ENCODE peak calls at places on chromosomes 5 and 9, in six cellular contexts. T, P, O, W, E and U are unnamed samples. For H3K4me1, the result is how much of the 10 kb centered on the place peaks cover.

GRCh38 chr9:94783928-94784327 is 57.4 kb downstream of the AOPEP start:
- DNase-seq in T (no peak), P (no peak), O (no peak), W (no peak), E (no peak), U (no peak)

GRCh38 chr5:146877783-146878470 is 630 bp downstream of the PPP2R2B start:
- DNase-seq in T (peak), P (no peak), O (peak), W (peak), E (peak), U (peak)

GRCh38 chr9:87249029-87249428 is 248.6 kb upstream of the DAPK1 start:
- DNase-seq in T (no peak), P (no peak), O (no peak), W (no peak), E (no peak), U (no peak)

GRCh38 chr9:129737479-129738269 is 15.2 kb downstream of the PTGES start:
- DNase-seq in T (peak), P (peak), O (peak), W (peak), E (peak), U (peak)

GRCh38 chr9:489198-490197 is 274.8 kb downstream of the DOCK8 start:
- DNase-seq in T (no peak), P (no peak), O (no peak), W (no peak), E (peak), U (no peak)

GRCh38 chr5:106392766-106393165 is 1278.0 kb downstream of the EFNA5 start:
- DNase-seq in T (no peak), P (no peak), O (no peak), W (no peak), E (no peak), U (no peak)

GRCh38 chr9:88936668-88937067 is 54.6 kb upstream of the S1PR3 start:
- DNase-seq in T (no peak), P (no peak), O (peak), W (no peak), E (no peak), U (no peak)

GRCh38 chr5:77697692-77698091 is 59.2 kb upstream of the OTP start:
- DNase-seq in T (no peak), P (no peak), O (no peak), W (no peak), E (no peak), U (no peak)

GRCh38 chr5:134046801-134047707 is 42.3 kb upstream of the VDAC1 start:
- DNase-seq in T (no peak), P (no peak), O (no peak), W (no peak), E (peak), U (no peak)

GRCh38 chr9:122213589-122214413 is 15.0 kb downstream of the LHX6 start:
- DNase-seq in T (no peak), P (no peak), O (no peak), W (no peak), E (peak), U (peak)

GRCh38 chr5:6704361-6704851 is 8.8 kb upstream of the TENT4A start:
- DNase-seq in T (peak), P (peak), O (peak), W (no peak), E (peak), U (peak)

GRCh38 chr9:120627073-120627472 is 47.1 kb upstream of the CDK5RAP2 start:
- DNase-seq in T (no peak), P (no peak), O (no peak), W (no peak), E (peak), U (no peak)

GRCh38 chr9:93094294-93095204 is 1.5 kb upstream of the CARD19 start:
- DNase-seq in T (peak), P (peak), O (peak), W (peak), E (peak), U (peak)

GRCh38 chr9:37995348-37995737 is 73.7 kb downstream of the SHB start:
- DNase-seq in T (peak), P (no peak), O (no peak), W (no peak), E (no peak), U (no peak)

GRCh38 chr5:138831703-138832102 is 43.4 kb downstream of the LRRTM2 start:
- DNase-seq in T (no peak), P (no peak), O (no peak), W (no peak), E (no peak), U (no peak)

GRCh38 chr9:100216178-100216787 is 117.2 kb downstream of the INVS start:
- DNase-seq in T (no peak), P (no peak), O (no peak), W (no peak), E (peak), U (no peak)

GRCh38 chr9:90919883-90920282 is 118.3 kb downstream of the SYK start:
- DNase-seq in T (peak), P (peak), O (no peak), W (no peak), E (peak), U (no peak)

GRCh38 chr5:132272341-132273210 is 15.1 kb downstream of the PDLIM4 start:
- DNase-seq in T (peak), P (peak), O (peak), W (peak), E (peak), U (peak)

GRCh38 chr5:172903790-172904189 is 55.4 kb upstream of the RPL26L1 start:
- DNase-seq in T (no peak), P (no peak), O (peak), W (peak), E (peak), U (no peak)

GRCh38 chr5:64506567-64507321 is 929 bp downstream of the RGS7BP start:
- DNase-seq in T (no peak), P (no peak), O (no peak), W (peak), E (no peak), U (peak)

GRCh38 chr5:38149815-38150195 is 108.6 kb upstream of the EGFLAM start:
- DNase-seq in T (no peak), P (no peak), O (no peak), W (no peak), E (no peak), U (no peak)

GRCh38 chr9:22009563-22009867 is 410 bp upstream of the CDKN2B start:
- DNase-seq in T (no peak), P (no peak), O (no peak), W (no peak), E (no peak), U (no peak)

GRCh38 chr9:22010881-22011625 is 1.9 kb upstream of the CDKN2B start:
- DNase-seq in T (no peak), P (no peak), O (no peak), W (no peak), E (no peak), U (no peak)

GRCh38 chr9:22005083-22005699 is 3.9 kb downstream of the CDKN2B start:
- DNase-seq in T (no peak), P (no peak), O (no peak), W (no peak), E (no peak), U (no peak)

GRCh38 chr9:22005700-22006605 is 3.2 kb downstream of the CDKN2B start:
- DNase-seq in T (peak), P (no peak), O (no peak), W (no peak), E (no peak), U (no peak)

GRCh38 chr9:22008662-22009562 is at the start of gene CDKN2B:
- DNase-seq in T (peak), P (peak), O (peak), W (peak), E (peak), U (peak)
- H3K4me3 ChIP-seq in T (peak), P (peak), O (peak), W (peak), E (peak), U (peak)

GRCh38 chr5:119275873-119276214 is 80.0 kb upstream of the TNFAIP8 start:
- DNase-seq in T (no peak), P (no peak), O (no peak), W (no peak), E (no peak), U (no peak)

GRCh38 chr5:119282628-119283027 is 73.2 kb upstream of the TNFAIP8 start:
- DNase-seq in T (no peak), P (no peak), O (no peak), W (no peak), E (no peak), U (no peak)

GRCh38 chr5:119280380-119280779 is 75.4 kb upstream of the TNFAIP8 start:
- DNase-seq in T (no peak), P (no peak), O (no peak), W (no peak), E (no peak), U (no peak)

GRCh38 chr5:119276976-119277375 is 78.8 kb upstream of the TNFAIP8 start:
- DNase-seq in T (no peak), P (no peak), O (no peak), W (no peak), E (no peak), U (no peak)

DNA sequence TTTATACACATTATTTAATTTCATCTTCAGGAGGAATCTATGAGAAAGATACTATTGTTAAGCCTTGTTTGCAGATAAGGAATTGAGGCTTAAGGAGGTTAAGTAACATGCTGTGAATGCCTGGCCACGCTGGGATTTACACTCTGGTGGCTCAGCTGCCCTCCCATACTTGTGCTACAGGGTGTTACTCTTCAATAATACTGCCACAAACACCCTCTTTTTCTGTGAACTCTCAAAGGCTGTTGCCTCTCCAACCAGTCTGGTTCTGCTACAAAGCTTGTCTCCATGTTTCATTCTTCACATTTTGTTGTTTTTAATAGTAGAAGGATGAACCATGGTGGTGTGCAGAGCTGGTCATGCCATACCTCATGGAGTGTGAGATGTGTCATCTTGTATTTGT is 76.7 kb upstream of the TNFAIP8 start:
- DNase-seq in T (no peak), P (no peak), O (no peak), W (no peak), E (no peak), U (no peak)
- H3K4me1 ChIP-seq in T (under half), P (under half), O (under half), W (under half), E (under half), U (under half)

GRCh38 chr5:36899860-36900259 is 23.3 kb downstream of the NIPBL start:
- DNase-seq in T (no peak), P (no peak), O (no peak), W (no peak), E (no peak), U (no peak)
- H3K4me3 ChIP-seq in T (no peak), P (no peak), O (no peak), W (no peak), E (no peak), U (no peak)

GRCh38 chr9:134408389-134408788 is 82.1 kb downstream of the RXRA start:
- DNase-seq in T (no peak), P (no peak), O (no peak), W (peak), E (no peak), U (no peak)
- H3K4me1 ChIP-seq in T (half or more), P (half or more), O (half or more), W (half or more), E (half or more), U (half or more)

GRCh38 chr5:95861221-95861857 is 38.8 kb upstream of the GLRX start:
- DNase-seq in T (peak), P (peak), O (peak), W (peak), E (peak), U (no peak)

GRCh38 chr5:95857185-95857945 is 34.8 kb upstream of the GLRX start:
- DNase-seq in T (peak), P (peak), O (peak), W (peak), E (peak), U (peak)

GRCh38 chr5:95858661-95859326 is 36.3 kb upstream of the GLRX start:
- DNase-seq in T (peak), P (peak), O (peak), W (peak), E (peak), U (peak)

GRCh38 chr5:95858023-95858461 is 35.5 kb upstream of the GLRX start:
- DNase-seq in T (peak), P (peak), O (peak), W (no peak), E (peak), U (no peak)

GRCh38 chr5:95859327-95860060 is 37.0 kb upstream of the GLRX start:
- DNase-seq in T (no peak), P (no peak), O (no peak), W (no peak), E (peak), U (no peak)
- H3K4me3 ChIP-seq in T (no peak), P (no peak), O (no peak), W (no peak), E (no peak), U (no peak)

GRCh38 chr5:143311955-143312354 is 91.5 kb downstream of the NR3C1 start:
- DNase-seq in T (no peak), P (no peak), O (no peak), W (no peak), E (no peak), U (no peak)
- H3K4me1 ChIP-seq in T (under half), P (half or more), O (under half), W (under half), E (under half), U (under half)

GRCh38 chr5:166962470-166962869 is 1329.0 kb upstream of the WWC1 start:
- DNase-seq in T (no peak), P (no peak), O (no peak), W (no peak), E (no peak), U (no peak)

GRCh38 chr5:166961028-166961427 is 1330.4 kb upstream of the WWC1 start:
- DNase-seq in T (no peak), P (no peak), O (no peak), W (no peak), E (peak), U (no peak)

GRCh38 chr5:166957763-166958162 is 1333.7 kb upstream of the WWC1 start:
- DNase-seq in T (no peak), P (no peak), O (no peak), W (no peak), E (no peak), U (no peak)

GRCh38 chr5:166961938-166962337 is 1329.5 kb upstream of the WWC1 start:
- DNase-seq in T (no peak), P (no peak), O (no peak), W (no peak), E (no peak), U (no peak)
- H3K4me3 ChIP-seq in T (no peak), P (peak), O (no peak), W (no peak), E (no peak), U (no peak)

GRCh38 chr5:96871022-96871388 is 5.3 kb upstream of the ERAP2 start:
- DNase-seq in T (no peak), P (no peak), O (no peak), W (no peak), E (no peak), U (no peak)
- H3K4me1 ChIP-seq in T (under half), P (under half), O (under half), W (under half), E (under half), U (under half)

DNA sequence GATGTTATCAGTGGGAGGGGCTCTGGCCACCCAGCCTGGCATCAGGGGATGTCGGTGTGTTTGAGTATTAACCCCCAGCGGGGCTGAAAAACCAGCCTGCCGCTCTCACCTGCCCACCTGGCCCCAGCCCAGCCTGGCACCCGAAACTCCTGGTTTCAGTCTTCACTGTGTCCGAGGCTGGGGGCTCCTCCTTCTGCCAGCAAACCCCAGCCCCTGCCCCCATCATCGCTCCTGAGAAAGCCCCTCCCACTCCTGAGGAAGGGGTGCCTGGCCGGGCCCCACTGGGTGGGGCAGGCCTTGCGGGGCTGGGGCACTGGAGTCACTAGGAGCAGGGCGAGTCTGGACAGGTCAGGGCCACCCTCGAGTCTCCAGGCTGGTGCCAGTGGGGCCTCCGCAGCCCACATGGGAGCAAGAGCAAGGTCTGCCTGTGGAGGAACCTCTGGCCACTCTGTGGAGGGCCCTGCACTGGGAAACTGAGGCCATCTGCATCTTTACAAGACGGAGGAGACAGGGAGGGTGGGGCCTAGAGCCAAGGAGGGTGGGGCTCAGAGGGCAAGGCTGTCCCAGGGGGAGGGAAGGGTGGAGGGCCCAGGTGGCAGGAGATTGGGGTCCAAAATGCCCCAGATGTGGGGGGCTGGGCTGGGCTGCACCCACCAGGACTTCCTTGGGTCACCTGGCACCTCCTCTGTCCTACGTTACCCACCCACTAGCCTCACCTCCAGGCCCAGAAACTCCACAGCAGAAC is 51.5 kb upstream of the NOTCH1 start:
- DNase-seq in T (no peak), P (no peak), O (no peak), W (no peak), E (no peak), U (peak)
- H3K4me3 ChIP-seq in T (no peak), P (no peak), O (no peak), W (no peak), E (no peak), U (no peak)

DNA sequence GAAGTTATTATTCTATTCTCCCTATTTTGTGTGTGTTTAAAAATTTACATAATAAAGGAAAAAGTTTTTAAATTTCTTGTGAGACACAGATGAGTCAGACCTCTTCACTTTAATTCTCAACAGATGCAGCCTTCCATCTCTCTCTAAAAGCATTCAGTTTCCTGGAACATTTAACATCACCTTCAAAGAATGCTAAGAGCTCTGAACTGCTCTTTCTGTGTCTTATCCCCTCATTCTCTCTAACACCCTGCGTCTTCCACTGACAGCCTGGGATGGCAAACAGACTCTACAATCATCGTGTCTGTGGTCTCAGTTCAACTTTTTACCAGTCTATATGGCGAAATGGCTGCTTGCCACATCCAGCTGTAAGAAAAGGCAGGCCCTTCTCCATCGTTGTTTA is 173.0 kb downstream of the HINT1 start:
- DNase-seq in T (no peak), P (no peak), O (no peak), W (no peak), E (no peak), U (no peak)
- H3K4me1 ChIP-seq in T (under half), P (under half), O (under half), W (under half), E (under half), U (under half)